ENCODE peak calls at places on chromosome 5, in five cellular contexts. N is mucosa of descending colon, O is H9, V is heart left ventricle, T is cardiac muscle cell. Y is an unnamed sample.

GRCh38 chr5:179304466-179304865 is 40.8 kb downstream of the ADAMTS2 start:
- DNase-seq in N (no peak), O (no peak), V (no peak), T (no peak), Y (no peak)

GRCh38 chr5:40409600-40409999 is 270.1 kb upstream of the PTGER4 start:
- DNase-seq in N (no peak), O (no peak), V (no peak), T (no peak), Y (no peak)

GRCh38 chr5:71887680-71888079 is 168.6 kb downstream of the CARTPT start:
- DNase-seq in N (no peak), O (no peak), V (no peak), T (peak; percentile 49), Y (peak; percentile 24)

GRCh38 chr5:116002116-116002906 is 30.0 kb upstream of the ARL14EPL start:
- DNase-seq in N (no peak), O (no peak), V (no peak), T (no peak), Y (no peak)

GRCh38 chr5:133763744-133764143 is 151.4 kb upstream of the FSTL4 start:
- DNase-seq in N (no peak), O (peak; percentile 19), V (no peak), T (no peak), Y (no peak)

GRCh38 chr5:42148813-42149212 is 223.7 kb downstream of the FBXO4 start:
- DNase-seq in N (no peak), O (no peak), V (no peak), T (no peak), Y (no peak)

GRCh38 chr5:102579379-102579778 is 80.6 kb upstream of the SLCO6A1 start:
- DNase-seq in N (no peak), O (no peak), V (no peak), T (no peak), Y (no peak)

GRCh38 chr5:179227578-179228311 is 117.5 kb downstream of the ADAMTS2 start:
- DNase-seq in N (no peak), O (peak; percentile 39), V (no peak), T (no peak), Y (peak; percentile 24)

GRCh38 chr5:77015938-77016569 is 14.2 kb upstream of the AGGF1 start:
- DNase-seq in N (no peak), O (peak; percentile 29), V (no peak), T (peak; percentile 64), Y (no peak)

GRCh38 chr5:143033535-143034260 is 263.5 kb downstream of the ARHGAP26 start:
- DNase-seq in N (no peak), O (no peak), V (no peak), T (no peak), Y (no peak)

GRCh38 chr5:22063717-22064116 is 789.4 kb downstream of the CDH12 start:
- DNase-seq in N (no peak), O (no peak), V (no peak), T (no peak), Y (no peak)

GRCh38 chr5:32059779-32060178 is 114.3 kb downstream of the GOLPH3 start:
- DNase-seq in N (no peak), O (no peak), V (no peak), T (no peak), Y (no peak)

GRCh38 chr5:37841223-37841622 is 1.4 kb upstream of the GDNF start:
- DNase-seq in N (no peak), O (no peak), V (no peak), T (no peak), Y (no peak)

GRCh38 chr5:101306391-101307137 is 403.5 kb upstream of the ST8SIA4 start:
- DNase-seq in N (no peak), O (no peak), V (no peak), T (no peak), Y (no peak)

GRCh38 chr5:24487371-24487770 is 157.4 kb downstream of the CDH10 start:
- DNase-seq in N (no peak), O (no peak), V (no peak), T (no peak), Y (no peak)

GRCh38 chr5:76849767-76850291 is at the start of gene S100Z:
- DNase-seq in N (no peak), O (no peak), V (no peak), T (no peak), Y (peak; percentile 79)

GRCh38 chr5:65928341-65928752 is 2.0 kb downstream of the ERBIN start:
- DNase-seq in N (no peak), O (no peak), V (no peak), T (no peak), Y (no peak)

GRCh38 chr5:57094753-57095683 is 78.8 kb upstream of the GPBP1 start:
- DNase-seq in N (peak; percentile 92), O (peak; percentile 88), V (no peak), T (no peak), Y (peak; percentile 59)

GRCh38 chr5:84487963-84488362 is 103.3 kb upstream of the EDIL3 start:
- DNase-seq in N (no peak), O (no peak), V (peak; percentile 44), T (no peak), Y (no peak)

GRCh38 chr5:177003649-177004048 is 2.9 kb downstream of the UIMC1 start:
- DNase-seq in N (no peak), O (no peak), V (no peak), T (no peak), Y (no peak)

GRCh38 chr5:56289602-56289987 is 56.5 kb upstream of the ANKRD55 start:
- DNase-seq in N (no peak), O (no peak), V (no peak), T (peak; percentile 9), Y (no peak)

GRCh38 chr5:79107020-79107796 is 4.4 kb upstream of the BHMT start:
- DNase-seq in N (no peak), O (no peak), V (no peak), T (no peak), Y (no peak)

GRCh38 chr5:35464757-35465156 is 152.9 kb upstream of the SPEF2 start:
- DNase-seq in N (no peak), O (no peak), V (no peak), T (peak; percentile 40), Y (no peak)

GRCh38 chr5:174412941-174413340 is 311.4 kb upstream of the MSX2 start:
- DNase-seq in N (no peak), O (no peak), V (no peak), T (no peak), Y (no peak)

GRCh38 chr5:14039576-14039975 is 95.1 kb upstream of the DNAH5 start:
- DNase-seq in N (no peak), O (no peak), V (no peak), T (no peak), Y (no peak)

GRCh38 chr5:61286446-61287132 is 45.5 kb upstream of the ZSWIM6 start:
- DNase-seq in N (no peak), O (no peak), V (no peak), T (no peak), Y (no peak)

DNA sequence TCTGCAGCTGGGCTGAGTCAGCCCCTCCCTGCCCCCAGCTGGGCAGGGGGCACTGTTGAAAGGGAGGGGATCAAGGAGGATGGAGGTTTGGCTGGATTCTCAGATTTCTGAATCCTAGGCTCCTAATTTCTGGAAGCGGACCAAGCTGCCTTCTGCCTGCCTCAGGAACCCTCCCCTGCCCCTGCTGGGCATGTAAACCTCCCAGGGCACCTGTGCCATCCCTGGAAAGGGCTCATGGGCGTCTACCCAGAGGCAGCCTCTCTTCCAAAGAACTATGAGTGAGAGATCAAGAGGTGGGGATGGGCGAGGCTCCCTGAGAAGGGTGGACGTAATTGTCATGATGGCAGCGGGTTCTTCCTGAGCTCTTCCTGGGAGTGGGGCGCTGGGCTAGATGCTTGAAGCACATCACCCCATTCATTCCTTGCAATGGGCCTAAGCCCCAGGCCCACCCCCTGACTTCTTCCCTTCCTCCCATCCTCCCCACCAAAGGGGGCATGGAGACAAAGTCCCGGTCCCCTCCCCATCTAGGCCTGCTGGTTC is 21.6 kb downstream of the CSF1R start:
- DNase-seq in N (no peak), O (no peak), V (no peak), T (no peak), Y (no peak)
- TF ChIP-seq CTCF in N (no peak), O (no peak), V (no peak), T (no peak), Y (no peak)

GRCh38 chr5:141326088-141326854 is 4.0 kb upstream of the PCDHGA1 start:
- DNase-seq in N (peak; percentile 74), O (peak; percentile 82), V (peak; percentile 63), T (peak; percentile 59), Y (peak; percentile 85)
- H3K9me3 ChIP-seq in N (peaks cover 30% of the 10 kb centered on the region), O (peaks cover 8% of the 10 kb centered on the region), V (no peaks in the 10 kb centered on the region), T (no peaks in the 10 kb centered on the region), Y (no peaks in the 10 kb centered on the region)

GRCh38 chr5:132281856-132282614 is 12.2 kb upstream of the SLC22A4 start:
- DNase-seq in N (no peak), O (peak; percentile 16), V (no peak), T (no peak), Y (no peak)
- TF ChIP-seq CTCF in N (no peak), O (peak; percentile 16), V (no peak), T (no peak), Y (no peak)

DNA sequence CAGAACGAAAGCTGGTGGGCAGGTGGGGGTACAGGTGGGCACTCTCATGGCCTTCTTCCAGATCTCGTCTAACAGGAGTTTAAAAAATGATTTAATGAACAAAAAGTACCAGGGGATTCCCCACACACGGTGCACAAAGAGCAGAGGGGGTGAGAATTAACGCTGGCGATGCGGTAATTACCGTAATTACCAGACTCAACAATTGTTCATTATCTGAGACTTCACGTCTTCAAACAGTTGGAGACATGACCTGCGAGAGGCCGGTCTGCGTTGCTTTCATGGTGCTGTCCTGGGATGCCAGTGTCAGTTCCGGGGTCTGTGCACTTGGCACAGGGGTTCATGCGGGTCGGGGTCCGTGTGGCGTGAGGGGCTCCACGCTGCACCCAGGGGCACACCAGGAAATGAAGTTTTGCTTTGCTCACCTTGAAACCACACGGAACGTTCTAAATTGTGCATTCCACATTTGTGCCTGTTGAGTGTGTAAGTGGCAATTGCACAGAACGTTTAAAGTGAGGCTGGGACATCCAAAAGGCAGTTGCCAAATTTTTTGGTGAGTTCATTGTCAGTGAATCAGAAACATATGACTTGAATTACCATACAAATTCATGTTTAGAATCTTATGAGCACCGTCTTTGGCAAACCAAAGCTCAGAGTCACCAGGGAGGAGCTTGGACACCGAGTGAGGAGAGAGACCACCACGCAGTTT is 256.4 kb upstream of the IRX1 start:
- DNase-seq in N (no peak), O (no peak), V (no peak), T (no peak), Y (no peak)
- H3K9me3 ChIP-seq in N (peaks cover 5% of the 10 kb centered on the region), O (no peaks in the 10 kb centered on the region), V (no peaks in the 10 kb centered on the region), T (no peaks in the 10 kb centered on the region), Y (no peaks in the 10 kb centered on the region)

GRCh38 chr5:90421136-90421535 is 11.6 kb upstream of the CETN3 start:
- DNase-seq in N (peak; percentile 17), O (peak; percentile 77), V (no peak), T (peak; percentile 63), Y (peak; percentile 55)
- TF ChIP-seq CTCF in N (no peak), O (peak; percentile 57), V (no peak), T (peak; percentile 21), Y (peak; percentile 68)

DNA sequence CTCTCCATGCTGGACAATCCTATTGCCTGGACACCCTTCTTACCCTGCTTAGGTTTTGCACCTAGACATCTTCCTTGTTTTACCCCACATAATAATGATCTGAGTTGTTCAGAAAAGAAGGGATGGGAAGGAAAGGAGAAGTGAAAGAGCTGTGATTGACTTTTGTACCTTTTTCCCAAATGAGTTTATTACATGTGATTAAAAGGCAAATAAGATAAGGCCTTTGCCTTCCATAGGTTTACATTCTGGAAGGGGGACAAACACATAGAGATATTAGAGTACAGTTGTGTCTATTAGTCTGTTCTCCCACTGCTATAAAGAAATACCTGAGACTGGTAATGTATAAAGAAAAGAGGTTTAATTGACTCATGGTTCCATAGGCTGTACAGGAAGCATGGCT is 67.1 kb upstream of the RIOK2 start:
- DNase-seq in N (no peak), O (no peak), V (no peak), T (no peak), Y (no peak)
- H3K9me3 ChIP-seq in N (peaks cover 3% of the 10 kb centered on the region), O (no peaks in the 10 kb centered on the region), V (no peaks in the 10 kb centered on the region), T (no peaks in the 10 kb centered on the region), Y (no peaks in the 10 kb centered on the region)

GRCh38 chr5:9774472-9775079 is 144.4 kb upstream of the TAS2R1 start:
- DNase-seq in N (peak; percentile 17), O (no peak), V (no peak), T (no peak), Y (peak; percentile 47)
- TF ChIP-seq CTCF in N (no peak), O (peak; percentile 58), V (peak; percentile 12), T (peak; percentile 68), Y (no peak)